ENCODE peak calls at places on chromosome 4, in nine cellular contexts. N is hepatocyte, C is PC-3, K is GM23338, G is MM.1S, D is HCT116, U is neural progenitor cell, S is SK-N-SH, I is GM23248. W is an unnamed sample.

GRCh38 chr4:168832746-168833575 is 177.1 kb downstream of the CBR4 start:
- DNase-seq in N (peak; percentile 51), K (peak; percentile 78), D (no peak), I (peak; percentile 71), S (peak; percentile 84), C (no peak), U (peak; percentile 79), G (no peak), W (no peak)

GRCh38 chr4:72909461-72909860 is 160.1 kb downstream of the COX18 start:
- DNase-seq in I (peak; percentile 23), D (no peak), U (peak; percentile 52), N (peak; percentile 56), S (peak; percentile 4), K (peak; percentile 77), G (peak; percentile 28), C (peak; percentile 60), W (peak; percentile 3)

GRCh38 chr4:144575181-144575580 is 70.8 kb upstream of the HHIP start:
- DNase-seq in D (no peak), C (peak; percentile 10), G (no peak), S (no peak), N (peak; percentile 15), U (no peak), I (peak; percentile 30), K (peak; percentile 23), W (no peak)

GRCh38 chr4:69787879-69788278 is 27.5 kb upstream of the SULT1B1 start:
- DNase-seq in D (no peak), G (no peak), I (no peak), K (no peak), C (peak; percentile 89), S (no peak), U (no peak), N (no peak), W (no peak)

GRCh38 chr4:86587016-86587713 is 7.0 kb upstream of the PTPN13 start:
- DNase-seq in K (no peak), D (no peak), G (no peak), N (peak; percentile 6), I (no peak), C (no peak), U (no peak), S (no peak), W (no peak)

GRCh38 chr4:47002593-47002992 is 9.2 kb upstream of the GABRA4 start:
- DNase-seq in N (no peak), U (no peak), S (no peak), I (peak; percentile 22), G (no peak), D (no peak), C (no peak), K (peak; percentile 23), W (no peak)

GRCh38 chr4:137968956-137969709 is 273.0 kb downstream of the SLC7A11 start:
- DNase-seq in C (no peak), K (no peak), S (no peak), I (peak; percentile 68), G (no peak), N (no peak), U (no peak), D (no peak), W (no peak)

GRCh38 chr4:24979554-24979953 is 51.2 kb downstream of the LGI2 start:
- DNase-seq in C (peak; percentile 9), K (no peak), I (peak; percentile 57), N (no peak), S (no peak), D (no peak), U (no peak), G (no peak), W (no peak)

DNA sequence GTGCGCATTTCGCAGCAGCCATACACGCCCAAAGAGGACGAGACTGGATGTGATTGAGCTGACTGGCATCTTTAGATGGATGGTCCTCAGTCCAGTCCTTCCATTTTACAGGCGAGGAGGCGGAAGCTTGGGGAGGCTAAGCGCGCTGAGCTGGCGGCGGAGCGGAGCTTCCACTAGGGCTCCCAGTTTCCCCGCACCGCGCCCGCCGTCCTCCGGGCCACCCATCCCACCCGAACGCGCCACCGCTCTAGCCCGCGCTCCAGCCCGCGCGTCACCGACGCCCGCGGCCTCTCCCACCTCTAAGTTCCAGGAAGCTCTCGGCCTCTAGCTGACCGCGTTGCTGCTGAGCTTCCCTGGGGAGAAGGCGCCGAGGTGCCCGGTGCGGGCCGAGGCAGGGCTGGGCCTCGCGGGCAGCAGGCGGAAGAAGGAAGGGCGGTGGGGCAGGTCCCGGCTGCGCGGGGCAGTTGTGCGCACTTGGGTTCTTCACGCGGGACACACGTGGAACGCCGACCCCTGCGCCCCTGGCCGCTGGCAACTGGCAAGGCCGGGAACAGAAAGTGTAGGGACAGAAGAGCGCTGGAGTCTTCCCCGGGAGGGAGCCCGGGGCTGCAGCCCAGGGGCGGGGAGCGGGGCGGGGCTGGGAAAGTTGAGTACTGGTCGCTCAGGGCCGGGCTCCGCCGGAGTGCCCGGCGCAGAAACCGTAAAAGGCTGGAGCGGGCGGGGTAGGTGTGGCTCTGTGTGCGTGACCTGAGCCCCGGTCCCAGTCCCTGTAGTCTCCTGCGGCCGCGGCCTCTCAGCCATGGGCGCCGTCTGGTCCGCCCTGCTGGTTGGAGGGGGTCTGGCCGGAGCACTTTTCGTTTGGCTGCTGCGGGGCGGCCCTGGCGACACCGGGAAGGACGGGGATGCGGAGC is at the start of gene STBD1:
- DNase-seq in D (peak; percentile 53), S (peak; percentile 86), U (peak; percentile 90), N (peak; percentile 91), C (peak; percentile 71), K (peak; percentile 88), I (peak; percentile 83), G (peak; percentile 76), W (no peak)
- H3K27ac ChIP-seq in D (peak within 1 kb of the TSS; percentile 89), S (peak within 1 kb of the TSS; percentile 83), U (no peak within 1 kb of the TSS), N (peak within 1 kb of the TSS; percentile 99), C (peak within 1 kb of the TSS; percentile 83), K (no peak within 1 kb of the TSS), I (peak within 1 kb of the TSS; percentile 76), G (peak within 1 kb of the TSS; percentile 77), W (no peak within 1 kb of the TSS)

DNA sequence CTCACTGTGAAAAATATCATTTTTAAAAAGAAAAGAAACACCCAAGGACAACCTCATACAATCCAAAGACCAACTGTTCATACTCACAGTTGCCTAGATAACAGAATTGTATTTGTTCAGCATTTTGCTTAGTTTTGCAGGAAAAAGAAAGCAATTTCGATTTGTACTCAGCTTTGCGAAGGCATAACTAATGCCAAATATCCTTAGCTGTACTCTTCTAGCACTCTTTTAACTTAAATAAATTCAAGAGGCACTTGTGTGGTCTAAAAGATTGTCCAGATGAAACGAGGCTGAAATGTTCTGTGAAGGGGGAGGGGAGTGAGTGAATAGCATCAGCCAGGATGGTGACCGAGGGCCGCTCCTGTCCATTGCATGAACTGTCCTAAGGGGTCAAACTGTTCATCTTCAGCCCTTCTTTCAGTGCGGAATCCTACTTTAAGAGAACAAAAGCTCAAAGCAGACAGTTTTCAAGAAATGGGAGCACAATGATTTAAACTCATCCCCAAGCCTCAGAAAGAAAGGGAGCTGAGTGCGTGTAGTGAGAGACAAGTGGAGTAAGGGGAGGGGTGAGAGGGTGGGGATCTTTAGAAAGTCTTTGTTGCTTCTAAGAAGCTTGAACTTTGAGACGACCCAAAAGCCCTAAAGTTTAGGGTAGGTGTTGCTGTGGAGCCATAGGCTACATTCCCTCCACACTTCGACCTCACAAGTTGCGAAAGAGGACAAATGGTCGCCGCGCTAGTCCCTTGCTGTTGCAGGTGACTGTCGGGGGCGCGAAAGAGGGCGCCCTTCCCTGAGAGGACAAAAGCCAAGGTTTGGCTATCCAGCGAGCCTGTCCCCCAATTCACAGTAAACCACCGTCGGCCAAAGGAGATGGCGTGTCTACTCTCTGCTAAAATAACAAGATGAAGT is 4.0 kb upstream of the NEUROG2 start:
- DNase-seq in U (peak; percentile 81), I (no peak), S (peak; percentile 35), N (no peak), G (no peak), C (no peak), D (no peak), K (peak; percentile 78), W (no peak)
- H3K4me2 ChIP-seq in U (peak overlapping the region; percentile 89), I (no peak overlapping the region), S (peak overlapping the region; percentile 39), N (no peak overlapping the region), G (no peak overlapping the region), C (no peak overlapping the region), D (no peak overlapping the region), K (peak overlapping the region; percentile 86), W (no peak overlapping the region)

GRCh38 chr4:102623622-102624021 is 122.5 kb downstream of the NFKB1 start:
- DNase-seq in D (peak; percentile 28), K (peak; percentile 57), G (no peak), S (peak; percentile 44), C (peak; percentile 40), N (peak; percentile 40), U (peak; percentile 43), I (peak; percentile 21), W (peak; percentile 13)

GRCh38 chr4:102616661-102617060 is 115.5 kb downstream of the NFKB1 start:
- DNase-seq in G (peak; percentile 98), D (no peak), U (peak; percentile 51), N (no peak), K (peak; percentile 77), C (no peak), I (no peak), S (peak; percentile 69), W (peak; percentile 37)

GRCh38 chr4:102625232-102625930 is 124.2 kb downstream of the NFKB1 start:
- DNase-seq in S (peak; percentile 30), G (peak; percentile 80), D (no peak), I (peak; percentile 66), K (peak; percentile 52), C (peak; percentile 38), N (peak; percentile 47), U (peak; percentile 29), W (peak; percentile 61)

DNA sequence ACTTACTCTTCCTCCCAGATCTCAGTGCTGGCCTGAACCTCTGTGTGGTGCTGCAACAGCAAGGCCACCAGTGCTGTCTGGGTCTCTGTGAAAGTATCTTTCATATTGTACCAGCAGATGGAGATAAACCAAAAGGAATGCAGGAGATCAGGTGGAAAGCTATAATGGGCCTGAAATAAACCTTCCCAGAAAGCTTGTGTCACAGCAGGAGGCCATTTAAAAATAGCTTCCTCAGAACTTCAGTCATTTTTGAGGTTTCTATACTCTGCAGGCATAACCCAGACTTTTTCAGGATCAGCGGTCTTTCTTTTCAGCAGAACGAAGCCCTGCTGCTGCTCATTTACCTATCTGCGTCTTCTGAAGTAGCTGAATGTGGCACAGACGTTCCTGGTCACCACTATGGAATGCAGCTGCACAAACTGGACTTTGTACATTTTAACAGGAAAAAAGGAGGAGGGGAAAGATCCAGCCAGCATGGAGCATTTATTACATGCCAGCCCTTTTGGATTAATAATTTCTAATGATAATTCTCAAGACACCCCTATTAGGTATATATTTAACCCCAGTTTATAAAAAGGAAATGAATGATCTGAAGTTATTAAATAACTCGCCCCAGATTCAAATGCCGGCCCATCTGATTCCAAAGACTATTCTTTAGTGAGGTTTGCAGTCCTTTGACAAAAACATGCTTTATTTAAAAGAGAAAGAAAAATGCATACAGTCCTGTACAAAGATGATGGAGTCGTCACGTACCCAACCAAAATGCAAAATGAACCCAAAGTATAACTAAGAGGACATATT is 119.7 kb downstream of the NFKB1 start:
- DNase-seq in U (peak; percentile 20), G (peak; percentile 76), N (peak; percentile 76), D (peak; percentile 76), I (peak; percentile 84), K (peak; percentile 59), C (peak; percentile 78), S (peak; percentile 33), W (peak; percentile 59)
- TF ChIP-seq EZH2phosphoT487 in U (no peak), G (no peak), N (no peak), D (no peak), I (no peak), K (no peak), C (no peak), S (no peak), W (no peak)

GRCh38 chr4:989722-990471 is 3.1 kb downstream of the IDUA start:
- DNase-seq in I (no peak), N (no peak), G (no peak), D (no peak), S (no peak), K (no peak), U (no peak), C (no peak), W (no peak)

GRCh38 chr4:990746-991367 is 2.3 kb downstream of the SLC26A1 start:
- DNase-seq in K (no peak), D (no peak), N (no peak), I (no peak), S (no peak), U (no peak), G (no peak), C (no peak), W (no peak)

GRCh38 chr4:992297-993110 is 700 bp downstream of the SLC26A1 start:
- DNase-seq in U (no peak), C (peak; percentile 31), G (no peak), S (no peak), K (no peak), I (no peak), D (no peak), N (peak; percentile 92), W (no peak)

GRCh38 chr4:993111-994029 is at the start of gene SLC26A1:
- DNase-seq in K (no peak), N (peak; percentile 85), D (no peak), I (no peak), C (peak; percentile 4), S (no peak), U (no peak), G (no peak), W (no peak)

DNA sequence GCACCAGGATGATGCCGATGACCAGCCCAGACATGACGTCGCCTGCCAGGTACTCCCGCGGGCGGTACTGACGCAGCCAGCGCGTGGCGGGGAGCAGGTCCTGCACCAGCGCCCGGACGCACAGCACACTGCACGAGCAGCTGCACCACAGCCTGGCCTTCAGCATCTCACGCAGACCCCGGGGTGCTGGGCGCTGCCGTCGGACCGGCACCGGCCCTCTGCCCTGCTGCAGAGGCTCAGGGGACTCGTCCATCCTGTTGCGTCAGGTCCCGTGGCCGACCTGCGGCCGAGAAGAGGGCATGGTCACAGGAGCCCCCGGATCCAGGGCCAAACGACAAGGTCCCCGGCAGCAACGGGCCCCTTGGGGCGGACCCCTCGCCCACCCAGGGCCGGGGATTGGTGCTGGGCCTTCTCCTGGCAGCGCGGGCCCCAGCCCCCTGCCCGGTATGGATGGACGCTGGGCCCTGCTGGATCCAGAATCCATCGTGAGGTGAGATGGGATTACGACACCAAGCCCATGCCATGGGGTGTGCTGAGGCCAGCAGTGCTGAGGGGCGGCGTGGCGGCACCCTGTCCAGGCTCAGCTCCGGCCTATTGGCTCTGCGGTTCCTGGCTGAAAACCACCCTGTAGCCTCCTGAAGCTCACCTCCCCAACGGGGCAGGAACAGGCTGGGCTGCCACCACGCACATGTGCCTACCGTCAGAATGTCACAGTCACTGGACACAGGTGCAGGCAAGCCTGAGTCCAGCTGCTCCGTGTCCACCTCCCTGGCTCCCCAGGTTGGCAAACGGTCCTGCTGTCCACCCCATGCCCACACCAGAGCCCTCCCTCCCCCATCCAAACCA is 1.5 kb downstream of the SLC26A1 start:
- DNase-seq in N (no peak), I (no peak), S (no peak), C (no peak), K (no peak), D (no peak), U (no peak), G (no peak), W (no peak)
- H3K27ac ChIP-seq in N (peak overlapping the region; percentile 95), I (no peak overlapping the region), S (no peak overlapping the region), C (no peak overlapping the region), K (no peak overlapping the region), D (peak overlapping the region; percentile 53), U (no peak overlapping the region), G (no peak overlapping the region), W (no peak overlapping the region)